ENCODE peak calls at places on chromosomes 11 and 22, in nine cellular contexts. One of them, this sample, is unnamed.

GRCh38 chr11:67538306-67538705 is 15.1 kb upstream of the CABP2 start:
- DNase-seq in activated T-cell treated with anti-CD3 and anti-CD28 coated beads, Interleukin-2, amount 50 U/mL, for 72 hours: no peak
- DNase-seq in activated CD4-positive, alpha-beta T cell treated with anti-CD3 and anti-CD28 coated beads, Interleukin-2, amount 50 U/mL, for 24 hours: no peak
- DNase-seq in stimulated activated naive CD4-positive, alpha-beta T cell treated with Interleukin-2 at 50 U/mL for 16 hours: no peak
- DNase-seq in activated CD8-positive, alpha-beta memory T cell treated with anti-CD3 and anti-CD28 coated beads for 1 hour: no peak
- DNase-seq in kidney epithelial cell: no peak
- DNase-seq in astrocyte: no peak
- DNase-seq in dorsolateral prefrontal cortex: no peak
- DNase-seq in AG09319: no peak
- DNase-seq in this sample: no peak

GRCh38 chr22:50469377-50470305 is 5.2 kb downstream of the SBF1 start:
- DNase-seq in activated T-cell treated with anti-CD3 and anti-CD28 coated beads, Interleukin-2, amount 50 U/mL, for 72 hours: peak; percentile 97
- DNase-seq in activated CD4-positive, alpha-beta T cell treated with anti-CD3 and anti-CD28 coated beads, Interleukin-2, amount 50 U/mL, for 24 hours: peak; percentile 88
- DNase-seq in stimulated activated naive CD4-positive, alpha-beta T cell treated with Interleukin-2 at 50 U/mL for 16 hours: peak; percentile 93
- DNase-seq in activated CD8-positive, alpha-beta memory T cell treated with anti-CD3 and anti-CD28 coated beads for 1 hour: peak; percentile 96
- DNase-seq in kidney epithelial cell: peak; percentile 37
- DNase-seq in astrocyte: peak; percentile 42
- DNase-seq in dorsolateral prefrontal cortex: peak; percentile 39
- DNase-seq in AG09319: no peak
- DNase-seq in this sample: no peak

GRCh38 chr11:86627776-86628455 is 44.5 kb downstream of the ME3 start:
- DNase-seq in activated T-cell treated with anti-CD3 and anti-CD28 coated beads, Interleukin-2, amount 50 U/mL, for 72 hours: no peak
- DNase-seq in activated CD4-positive, alpha-beta T cell treated with anti-CD3 and anti-CD28 coated beads, Interleukin-2, amount 50 U/mL, for 24 hours: no peak
- DNase-seq in stimulated activated naive CD4-positive, alpha-beta T cell treated with Interleukin-2 at 50 U/mL for 16 hours: no peak
- DNase-seq in activated CD8-positive, alpha-beta memory T cell treated with anti-CD3 and anti-CD28 coated beads for 1 hour: no peak
- DNase-seq in kidney epithelial cell: no peak
- DNase-seq in astrocyte: no peak
- DNase-seq in dorsolateral prefrontal cortex: no peak
- DNase-seq in AG09319: peak; percentile 59
- DNase-seq in this sample: no peak

GRCh38 chr11:68122936-68123539 is 1.9 kb upstream of the CHKA start:
- DNase-seq in activated T-cell treated with anti-CD3 and anti-CD28 coated beads, Interleukin-2, amount 50 U/mL, for 72 hours: no peak
- DNase-seq in activated CD4-positive, alpha-beta T cell treated with anti-CD3 and anti-CD28 coated beads, Interleukin-2, amount 50 U/mL, for 24 hours: no peak
- DNase-seq in stimulated activated naive CD4-positive, alpha-beta T cell treated with Interleukin-2 at 50 U/mL for 16 hours: no peak
- DNase-seq in activated CD8-positive, alpha-beta memory T cell treated with anti-CD3 and anti-CD28 coated beads for 1 hour: no peak
- DNase-seq in kidney epithelial cell: no peak
- DNase-seq in astrocyte: no peak
- DNase-seq in dorsolateral prefrontal cortex: no peak
- DNase-seq in AG09319: no peak
- DNase-seq in this sample: no peak

GRCh38 chr22:36768141-36768540 is 7.8 kb downstream of the IFT27 start:
- DNase-seq in activated T-cell treated with anti-CD3 and anti-CD28 coated beads, Interleukin-2, amount 50 U/mL, for 72 hours: no peak
- DNase-seq in activated CD4-positive, alpha-beta T cell treated with anti-CD3 and anti-CD28 coated beads, Interleukin-2, amount 50 U/mL, for 24 hours: no peak
- DNase-seq in stimulated activated naive CD4-positive, alpha-beta T cell treated with Interleukin-2 at 50 U/mL for 16 hours: no peak
- DNase-seq in activated CD8-positive, alpha-beta memory T cell treated with anti-CD3 and anti-CD28 coated beads for 1 hour: no peak
- DNase-seq in kidney epithelial cell: no peak
- DNase-seq in astrocyte: no peak
- DNase-seq in dorsolateral prefrontal cortex: no peak
- DNase-seq in AG09319: no peak
- DNase-seq in this sample: no peak

GRCh38 chr11:107040447-107041444 is 22.5 kb upstream of the GUCY1A2 start:
- DNase-seq in activated T-cell treated with anti-CD3 and anti-CD28 coated beads, Interleukin-2, amount 50 U/mL, for 72 hours: no peak
- DNase-seq in activated CD4-positive, alpha-beta T cell treated with anti-CD3 and anti-CD28 coated beads, Interleukin-2, amount 50 U/mL, for 24 hours: no peak
- DNase-seq in stimulated activated naive CD4-positive, alpha-beta T cell treated with Interleukin-2 at 50 U/mL for 16 hours: no peak
- DNase-seq in activated CD8-positive, alpha-beta memory T cell treated with anti-CD3 and anti-CD28 coated beads for 1 hour: no peak
- DNase-seq in kidney epithelial cell: peak; percentile 62
- DNase-seq in astrocyte: peak; percentile 97
- DNase-seq in dorsolateral prefrontal cortex: no peak
- DNase-seq in AG09319: peak; percentile 38
- DNase-seq in this sample: no peak

GRCh38 chr11:92136792-92137191 is 87.8 kb upstream of the FAT3 start:
- DNase-seq in activated T-cell treated with anti-CD3 and anti-CD28 coated beads, Interleukin-2, amount 50 U/mL, for 72 hours: no peak
- DNase-seq in activated CD4-positive, alpha-beta T cell treated with anti-CD3 and anti-CD28 coated beads, Interleukin-2, amount 50 U/mL, for 24 hours: no peak
- DNase-seq in stimulated activated naive CD4-positive, alpha-beta T cell treated with Interleukin-2 at 50 U/mL for 16 hours: no peak
- DNase-seq in activated CD8-positive, alpha-beta memory T cell treated with anti-CD3 and anti-CD28 coated beads for 1 hour: no peak
- DNase-seq in kidney epithelial cell: no peak
- DNase-seq in astrocyte: no peak
- DNase-seq in dorsolateral prefrontal cortex: no peak
- DNase-seq in AG09319: no peak
- DNase-seq in this sample: no peak

GRCh38 chr11:11463397-11463796 is 110.3 kb upstream of the CSNK2A3 start:
- DNase-seq in activated T-cell treated with anti-CD3 and anti-CD28 coated beads, Interleukin-2, amount 50 U/mL, for 72 hours: no peak
- DNase-seq in activated CD4-positive, alpha-beta T cell treated with anti-CD3 and anti-CD28 coated beads, Interleukin-2, amount 50 U/mL, for 24 hours: no peak
- DNase-seq in stimulated activated naive CD4-positive, alpha-beta T cell treated with Interleukin-2 at 50 U/mL for 16 hours: no peak
- DNase-seq in activated CD8-positive, alpha-beta memory T cell treated with anti-CD3 and anti-CD28 coated beads for 1 hour: no peak
- DNase-seq in kidney epithelial cell: no peak
- DNase-seq in astrocyte: no peak
- DNase-seq in dorsolateral prefrontal cortex: no peak
- DNase-seq in AG09319: no peak
- DNase-seq in this sample: no peak

GRCh38 chr11:77407613-77408012 is 66.3 kb downstream of the PAK1 start:
- DNase-seq in activated T-cell treated with anti-CD3 and anti-CD28 coated beads, Interleukin-2, amount 50 U/mL, for 72 hours: no peak
- DNase-seq in activated CD4-positive, alpha-beta T cell treated with anti-CD3 and anti-CD28 coated beads, Interleukin-2, amount 50 U/mL, for 24 hours: no peak
- DNase-seq in stimulated activated naive CD4-positive, alpha-beta T cell treated with Interleukin-2 at 50 U/mL for 16 hours: no peak
- DNase-seq in activated CD8-positive, alpha-beta memory T cell treated with anti-CD3 and anti-CD28 coated beads for 1 hour: no peak
- DNase-seq in kidney epithelial cell: peak; percentile 55
- DNase-seq in astrocyte: peak; percentile 86
- DNase-seq in dorsolateral prefrontal cortex: no peak
- DNase-seq in AG09319: peak; percentile 45
- DNase-seq in this sample: no peak

GRCh38 chr11:26333906-26334305 is 2.0 kb downstream of the ANO3 start:
- DNase-seq in activated T-cell treated with anti-CD3 and anti-CD28 coated beads, Interleukin-2, amount 50 U/mL, for 72 hours: no peak
- DNase-seq in activated CD4-positive, alpha-beta T cell treated with anti-CD3 and anti-CD28 coated beads, Interleukin-2, amount 50 U/mL, for 24 hours: no peak
- DNase-seq in stimulated activated naive CD4-positive, alpha-beta T cell treated with Interleukin-2 at 50 U/mL for 16 hours: no peak
- DNase-seq in activated CD8-positive, alpha-beta memory T cell treated with anti-CD3 and anti-CD28 coated beads for 1 hour: no peak
- DNase-seq in kidney epithelial cell: no peak
- DNase-seq in astrocyte: no peak
- DNase-seq in dorsolateral prefrontal cortex: no peak
- DNase-seq in AG09319: no peak
- DNase-seq in this sample: no peak

GRCh38 chr11:57434640-57435546 is 8.0 kb upstream of the SLC43A3 start:
- DNase-seq in activated T-cell treated with anti-CD3 and anti-CD28 coated beads, Interleukin-2, amount 50 U/mL, for 72 hours: no peak
- DNase-seq in activated CD4-positive, alpha-beta T cell treated with anti-CD3 and anti-CD28 coated beads, Interleukin-2, amount 50 U/mL, for 24 hours: no peak
- DNase-seq in stimulated activated naive CD4-positive, alpha-beta T cell treated with Interleukin-2 at 50 U/mL for 16 hours: no peak
- DNase-seq in activated CD8-positive, alpha-beta memory T cell treated with anti-CD3 and anti-CD28 coated beads for 1 hour: no peak
- DNase-seq in kidney epithelial cell: peak; percentile 80
- DNase-seq in astrocyte: peak; percentile 90
- DNase-seq in dorsolateral prefrontal cortex: no peak
- DNase-seq in AG09319: peak; percentile 92
- DNase-seq in this sample: peak; percentile 93

GRCh38 chr22:48425091-48425506 is 1402.6 kb downstream of the BRD1 start:
- DNase-seq in activated T-cell treated with anti-CD3 and anti-CD28 coated beads, Interleukin-2, amount 50 U/mL, for 72 hours: no peak
- DNase-seq in activated CD4-positive, alpha-beta T cell treated with anti-CD3 and anti-CD28 coated beads, Interleukin-2, amount 50 U/mL, for 24 hours: no peak
- DNase-seq in stimulated activated naive CD4-positive, alpha-beta T cell treated with Interleukin-2 at 50 U/mL for 16 hours: no peak
- DNase-seq in activated CD8-positive, alpha-beta memory T cell treated with anti-CD3 and anti-CD28 coated beads for 1 hour: no peak
- DNase-seq in kidney epithelial cell: no peak
- DNase-seq in astrocyte: no peak
- DNase-seq in dorsolateral prefrontal cortex: no peak
- DNase-seq in AG09319: no peak
- DNase-seq in this sample: no peak

GRCh38 chr11:37115963-37116362 is 517.9 kb upstream of the RAG2 start:
- DNase-seq in activated T-cell treated with anti-CD3 and anti-CD28 coated beads, Interleukin-2, amount 50 U/mL, for 72 hours: no peak
- DNase-seq in activated CD4-positive, alpha-beta T cell treated with anti-CD3 and anti-CD28 coated beads, Interleukin-2, amount 50 U/mL, for 24 hours: no peak
- DNase-seq in stimulated activated naive CD4-positive, alpha-beta T cell treated with Interleukin-2 at 50 U/mL for 16 hours: no peak
- DNase-seq in activated CD8-positive, alpha-beta memory T cell treated with anti-CD3 and anti-CD28 coated beads for 1 hour: no peak
- DNase-seq in kidney epithelial cell: no peak
- DNase-seq in astrocyte: no peak
- DNase-seq in dorsolateral prefrontal cortex: no peak
- DNase-seq in AG09319: no peak
- DNase-seq in this sample: no peak